ENCODE peak calls at places on chromosomes 2 and 18, in four cellular contexts. N, O, Y and P are unnamed samples.

GRCh38 chr18:40708726-40709125 is 1246.3 kb upstream of the PIK3C3 start:
- DNase-seq in N (no peak), O (no peak), Y (no peak), P (no peak)

GRCh38 chr2:235543126-235543750 is 49.4 kb downstream of the AGAP1 start:
- DNase-seq in N (no peak), O (no peak), Y (no peak), P (peak)

GRCh38 chr18:10138719-10139118 is 224.9 kb downstream of the VAPA start:
- DNase-seq in N (no peak), O (no peak), Y (no peak), P (no peak)

GRCh38 chr2:227799202-227799601 is 14.4 kb upstream of the CCL20 start:
- DNase-seq in N (no peak), O (no peak), Y (no peak), P (no peak)

GRCh38 chr2:219252570-219252899 is 508 bp upstream of the TUBA4B start:
- DNase-seq in N (no peak), O (no peak), Y (no peak), P (peak)

GRCh38 chr2:113077921-113078320 is 10.2 kb downstream of the IL1F10 start:
- DNase-seq in N (peak), O (no peak), Y (no peak), P (no peak)

GRCh38 chr2:231717281-231718180 is 9.2 kb downstream of the PTMA start:
- DNase-seq in N (no peak), O (no peak), Y (peak), P (peak)

GRCh38 chr18:53566622-53567021 is 657.8 kb downstream of the MBD2 start:
- DNase-seq in N (no peak), O (no peak), Y (no peak), P (no peak)

GRCh38 chr2:126244937-126245336 is 411.0 kb upstream of the GYPC start:
- DNase-seq in N (no peak), O (peak), Y (peak), P (peak)

GRCh38 chr18:32911660-32912284 is 138.9 kb upstream of the KLHL14 start:
- DNase-seq in N (no peak), O (no peak), Y (no peak), P (no peak)

GRCh38 chr2:172342611-172343010 is 84.8 kb upstream of the ITGA6 start:
- DNase-seq in N (no peak), O (no peak), Y (no peak), P (no peak)

DNA sequence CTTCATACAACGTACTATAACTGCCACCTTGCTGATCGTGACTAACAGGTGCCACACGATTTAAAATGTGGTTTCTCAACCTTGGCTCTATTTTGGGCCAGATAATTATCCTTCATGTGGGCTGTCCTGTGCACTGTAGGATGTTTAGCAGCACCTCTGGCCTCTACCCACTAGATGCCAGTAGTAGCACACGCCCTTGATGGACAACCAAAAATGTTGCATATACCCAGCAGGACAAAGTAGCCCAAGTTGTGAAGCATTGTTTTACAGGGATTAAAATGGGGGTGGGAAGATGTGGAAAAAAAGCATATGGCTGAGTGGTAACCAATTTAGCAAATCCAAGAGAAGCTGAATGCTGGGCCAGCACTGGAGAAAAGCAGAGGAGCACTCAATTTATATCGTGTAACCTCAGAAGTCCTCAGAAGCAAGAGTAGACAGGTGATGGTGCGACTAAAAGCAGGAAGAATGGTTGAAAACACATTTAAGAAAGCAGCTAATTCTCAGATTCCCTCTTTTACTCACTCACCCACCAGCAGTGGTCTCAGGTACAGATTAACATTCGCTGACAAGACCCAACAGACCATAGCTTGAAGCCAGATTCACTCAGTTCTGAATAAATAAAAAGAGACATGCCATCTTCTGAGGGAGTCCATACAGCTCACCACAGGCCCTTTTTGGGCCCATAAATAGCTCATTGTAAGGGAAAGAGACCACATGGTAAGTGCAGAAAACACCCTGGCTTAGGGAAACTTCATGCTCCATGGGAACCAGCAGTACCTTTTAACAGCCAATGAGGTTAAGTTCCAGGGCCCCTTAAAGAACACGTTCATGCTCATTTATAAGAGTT is 50.6 kb downstream of the RAPH1 start:
- DNase-seq in N (no peak), O (no peak), Y (peak), P (peak)
- TF ChIP-seq CTCF in N (peak), O (peak), Y (peak), P (peak)

GRCh38 chr2:174826051-174826450 is 61.8 kb upstream of the CHRNA1 start:
- DNase-seq in N (no peak), O (no peak), Y (no peak), P (no peak)

GRCh38 chr2:174833737-174834136 is 69.5 kb upstream of the CHRNA1 start:
- DNase-seq in N (no peak), O (no peak), Y (no peak), P (peak)

GRCh38 chr2:174827371-174828369 is 63.4 kb upstream of the CHRNA1 start:
- DNase-seq in N (no peak), O (no peak), Y (no peak), P (no peak)

GRCh38 chr2:174830561-174830960 is 66.3 kb upstream of the CHRNA1 start:
- DNase-seq in N (no peak), O (no peak), Y (no peak), P (no peak)

DNA sequence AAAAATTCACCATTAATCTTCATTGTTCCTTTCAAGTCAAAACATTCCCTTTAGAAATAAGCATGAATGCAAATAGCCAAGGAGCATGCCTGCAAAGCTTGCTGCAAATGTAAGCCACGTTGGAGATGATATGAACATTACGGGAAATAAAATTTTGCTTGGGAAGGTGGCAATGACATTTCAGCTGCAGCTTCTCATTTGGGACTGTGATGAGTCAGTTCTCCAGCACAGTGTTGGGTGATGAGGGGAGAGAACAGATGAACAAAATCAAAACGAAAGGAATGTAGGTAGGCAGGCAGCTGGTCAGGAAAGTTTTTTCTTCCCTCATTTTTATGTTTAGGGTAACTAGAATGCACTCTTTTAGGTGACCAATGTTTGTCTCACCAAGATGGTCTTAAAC is 65.3 kb upstream of the CHRNA1 start:
- DNase-seq in N (no peak), O (no peak), Y (no peak), P (no peak)
- TF ChIP-seq CTCF in N (no peak), O (no peak), Y (no peak), P (no peak)

GRCh38 chr2:80462654-80463053 is 158.1 kb upstream of the LRRTM1 start:
- DNase-seq in N (no peak), O (no peak), Y (no peak), P (no peak)
- TF ChIP-seq CTCF in N (no peak), O (no peak), Y (no peak), P (no peak)

GRCh38 chr2:200498316-200498715 is 11.6 kb downstream of the KCTD18 start:
- DNase-seq in N (no peak), O (no peak), Y (no peak), P (no peak)
- TF ChIP-seq CTCF in N (no peak), O (no peak), Y (no peak), P (no peak)

GRCh38 chr2:24517247-24517646 is 26.2 kb downstream of the NCOA1 start:
- DNase-seq in N (no peak), O (no peak), Y (no peak), P (no peak)
- TF ChIP-seq CTCF in N (no peak), O (no peak), Y (no peak), P (no peak)

GRCh38 chr18:35026407-35027061 is 14.7 kb upstream of the MAPRE2 start:
- DNase-seq in N (no peak), O (no peak), Y (peak), P (no peak)
- TF ChIP-seq CTCF in N (no peak), O (peak), Y (peak), P (no peak)

GRCh38 chr2:224555823-224556366 is 29.3 kb downstream of the CUL3 start:
- DNase-seq in N (no peak), O (no peak), Y (no peak), P (no peak)

GRCh38 chr2:224546926-224547325 is 38.2 kb downstream of the CUL3 start:
- DNase-seq in N (no peak), O (no peak), Y (peak), P (no peak)

GRCh38 chr2:224552771-224553170 is 32.4 kb downstream of the CUL3 start:
- DNase-seq in N (no peak), O (no peak), Y (no peak), P (no peak)

GRCh38 chr2:224556381-224556780 is 28.8 kb downstream of the CUL3 start:
- DNase-seq in N (no peak), O (no peak), Y (no peak), P (no peak)

DNA sequence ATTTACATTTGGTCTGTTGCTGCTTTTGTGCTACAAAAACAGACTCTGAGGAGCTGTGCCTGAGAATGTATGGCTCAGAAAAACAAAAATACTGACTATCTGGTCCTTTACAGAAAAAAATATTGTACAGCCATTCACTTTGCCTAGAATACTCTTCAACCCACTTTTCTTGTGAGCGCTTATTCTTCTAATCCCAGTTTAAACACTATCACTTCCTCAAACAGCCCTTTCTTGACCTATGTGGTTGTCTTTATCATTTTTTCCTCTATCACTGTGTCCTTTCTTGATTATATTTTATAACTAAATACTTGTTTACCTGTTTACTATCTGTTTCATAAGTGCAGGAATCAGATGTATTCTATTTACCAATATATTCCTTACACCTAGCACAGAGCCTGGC is 33.5 kb downstream of the CUL3 start:
- DNase-seq in N (no peak), O (no peak), Y (no peak), P (no peak)
- TF ChIP-seq CTCF in N (no peak), O (no peak), Y (no peak), P (no peak)

GRCh38 chr18:50044402-50044801 is 150.5 kb downstream of the MYO5B start:
- DNase-seq in N (no peak), O (no peak), Y (no peak), P (no peak)
- TF ChIP-seq CTCF in N (peak), O (no peak), Y (no peak), P (no peak)

GRCh38 chr2:30981101-30981500 is 157.1 kb downstream of the GALNT14 start:
- DNase-seq in N (no peak), O (no peak), Y (no peak), P (no peak)

GRCh38 chr2:30978044-30978443 is 160.2 kb downstream of the GALNT14 start:
- DNase-seq in N (no peak), O (no peak), Y (no peak), P (no peak)

GRCh38 chr2:30981519-30981918 is 156.7 kb downstream of the GALNT14 start:
- DNase-seq in N (no peak), O (no peak), Y (no peak), P (no peak)

GRCh38 chr2:30979822-30980245 is 158.4 kb downstream of the GALNT14 start:
- DNase-seq in N (peak), O (no peak), Y (no peak), P (no peak)

DNA sequence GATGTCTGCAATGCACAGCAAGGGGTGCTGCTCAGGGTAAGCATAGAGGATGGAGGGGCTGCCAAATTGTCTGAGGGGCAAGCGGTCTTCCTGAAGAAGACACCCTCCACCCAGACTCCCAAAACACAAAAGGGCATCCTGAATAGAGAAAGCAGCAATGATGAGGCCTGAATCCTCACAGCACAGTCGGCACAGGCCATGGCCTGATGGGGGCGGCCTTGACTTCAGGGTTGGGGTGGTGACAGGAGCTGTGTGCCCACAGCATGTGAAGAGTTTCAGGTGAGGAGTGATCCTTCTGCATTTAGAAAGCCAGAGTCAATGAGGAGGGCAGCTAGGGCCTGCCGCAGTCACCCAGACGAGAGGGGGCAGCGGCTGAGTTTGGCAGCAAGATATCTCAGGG is 159.4 kb downstream of the GALNT14 start:
- DNase-seq in N (no peak), O (no peak), Y (no peak), P (no peak)
- TF ChIP-seq CTCF in N (no peak), O (peak), Y (peak), P (no peak)

DNA sequence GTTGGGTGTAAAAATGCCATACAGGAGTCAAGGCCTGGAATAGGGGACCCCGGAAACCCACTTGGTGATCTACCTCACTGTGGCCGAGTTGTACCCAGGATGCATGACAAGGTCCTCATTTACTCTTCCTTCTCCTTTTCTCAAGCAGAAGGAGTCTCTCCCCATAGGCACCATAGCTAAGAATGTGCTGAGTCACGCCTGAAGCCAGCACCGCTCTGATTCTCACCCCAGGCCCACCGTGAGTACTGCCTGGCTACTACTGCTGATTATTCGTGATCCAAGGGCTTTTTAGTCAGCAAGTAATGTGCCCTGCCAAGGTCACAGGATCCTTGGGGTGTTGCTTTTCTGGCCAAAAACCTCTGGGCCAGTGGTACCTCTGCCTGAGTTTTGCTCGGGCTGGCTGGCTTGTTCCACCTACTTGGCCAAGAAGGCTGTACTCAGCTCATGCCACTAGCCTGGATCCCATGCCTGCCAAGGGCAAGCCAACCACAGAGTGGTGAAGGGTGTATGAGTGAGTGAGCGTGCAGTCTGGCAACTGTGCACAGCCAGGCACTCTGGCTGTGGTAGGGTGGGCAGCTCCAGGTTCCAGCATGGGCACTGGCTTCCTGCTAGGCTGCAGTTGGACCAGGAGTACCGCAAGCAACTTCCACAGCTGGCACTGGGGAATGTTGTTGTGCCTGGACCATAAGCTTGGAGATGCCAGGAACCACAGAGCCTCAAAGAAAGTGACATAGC is 650.1 kb upstream of the VRK2 start:
- DNase-seq in N (no peak), O (no peak), Y (no peak), P (no peak)
- TF ChIP-seq CTCF in N (no peak), O (no peak), Y (no peak), P (no peak)